ENCODE peak calls at places on chromosomes 16 and 17, in five cellular contexts. Z is stimulated activated naive CD8-positive, alpha-beta T cell treated with anti-CD3 and anti-CD28 coated beads, Interleukin-15, Interleukin-2, amounts not matched to agents 100 U/mL and 50 U/mL, for 24 hours; G is Right ventricle myocardium superior; J is thoracic aorta; T is hippocampal formation. P is an unnamed sample.

GRCh38 chr16:67186550-67186950 is 2.8 kb upstream of the MATCAP1 start:
- DNase-seq in Z (no peak), G (no peak), J (no peak), T (no peak), P (no peak)

GRCh38 chr16:67185003-67185865 is 1.5 kb upstream of the MATCAP1 start:
- DNase-seq in Z (peak), G (peak), J (peak), T (peak), P (peak)

GRCh38 chr17:11705111-11705510 is 106.8 kb downstream of the DNAH9 start:
- DNase-seq in Z (no peak), G (no peak), J (no peak), T (no peak), P (no peak)

GRCh38 chr16:87648698-87649487 is 46.6 kb downstream of the JPH3 start:
- DNase-seq in Z (no peak), G (no peak), J (no peak), T (no peak), P (no peak)

GRCh38 chr17:2237521-2237921 is 66.1 kb downstream of the SMG6 start:
- DNase-seq in Z (no peak), G (peak), J (no peak), T (no peak), P (no peak)

GRCh38 chr16:46859719-46860152 is 24.4 kb upstream of the GPT2 start:
- DNase-seq in Z (peak), G (no peak), J (no peak), T (no peak), P (no peak)

GRCh38 chr17:80761421-80761871 is 216.8 kb downstream of the RPTOR start:
- DNase-seq in Z (peak), G (no peak), J (no peak), T (no peak), P (no peak)

GRCh38 chr16:27245276-27246231 is 23.0 kb downstream of the NSMCE1 start:
- DNase-seq in Z (peak), G (peak), J (no peak), T (no peak), P (no peak)

GRCh38 chr17:32502710-32503109 is 15.9 kb downstream of the CDK5R1 start:
- DNase-seq in Z (no peak), G (no peak), J (no peak), T (no peak), P (no peak)

GRCh38 chr17:78709119-78709681 is 72.9 kb downstream of the CYTH1 start:
- DNase-seq in Z (no peak), G (no peak), J (no peak), T (no peak), P (no peak)

GRCh38 chr17:80328620-80329380 is 68.1 kb downstream of the RNF213 start:
- DNase-seq in Z (no peak), G (no peak), J (no peak), T (no peak), P (no peak)

GRCh38 chr16:86784267-86784626 is 205.9 kb downstream of the FOXL1 start:
- DNase-seq in Z (no peak), G (no peak), J (no peak), T (no peak), P (no peak)

GRCh38 chr16:3095869-3096268 is 3.2 kb downstream of the ZSCAN10 start:
- DNase-seq in Z (peak), G (no peak), J (no peak), T (no peak), P (no peak)

GRCh38 chr17:19579867-19580565 is 46.4 kb downstream of the SLC47A1 start:
- DNase-seq in Z (no peak), G (peak), J (no peak), T (no peak), P (no peak)

GRCh38 chr16:79885320-79885719 is 284.8 kb upstream of the MAF start:
- DNase-seq in Z (no peak), G (no peak), J (no peak), T (no peak), P (no peak)

GRCh38 chr17:50110591-50111349 is 15.6 kb downstream of the PDK2 start:
- DNase-seq in Z (no peak), G (peak), J (no peak), T (no peak), P (no peak)

GRCh38 chr16:3654249-3654991 is at the start of gene DNASE1:
- DNase-seq in Z (peak), G (peak), J (no peak), T (no peak), P (no peak)

GRCh38 chr16:15879255-15879804 is 9.1 kb downstream of the CEP20 start:
- DNase-seq in Z (no peak), G (no peak), J (no peak), T (no peak), P (no peak)

GRCh38 chr16:82583415-82583814 is 43.4 kb upstream of the CDH13 start:
- DNase-seq in Z (no peak), G (no peak), J (no peak), T (no peak), P (no peak)

GRCh38 chr17:71461504-71462197 is 659.2 kb upstream of the SOX9 start:
- DNase-seq in Z (no peak), G (no peak), J (no peak), T (no peak), P (no peak)

GRCh38 chr16:9128346-9129342 is 37.2 kb downstream of the HAPSTR1 start:
- DNase-seq in Z (no peak), G (no peak), J (no peak), T (no peak), P (no peak)

GRCh38 chr17:40319651-40320550 is 10.9 kb downstream of the RARA start:
- DNase-seq in Z (peak), G (no peak), J (no peak), T (no peak), P (no peak)

GRCh38 chr16:12340151-12340733 is 363.7 kb downstream of the SNX29 start:
- DNase-seq in Z (peak), G (no peak), J (no peak), T (no peak), P (no peak)

GRCh38 chr17:28737316-28737715 is 6.5 kb upstream of the TRAF4 start:
- DNase-seq in Z (no peak), G (peak), J (no peak), T (no peak), P (no peak)

GRCh38 chr17:17947966-17948365 is 24.2 kb downstream of the TOM1L2 start:
- DNase-seq in Z (no peak), G (no peak), J (no peak), T (no peak), P (no peak)

GRCh38 chr17:77331161-77331864 is 190.5 kb downstream of the SEC14L1 start:
- DNase-seq in Z (peak), G (peak), J (peak), T (peak), P (peak)

GRCh38 chr17:1762906-1763829 is 1.3 kb downstream of the SERPINF1 start:
- DNase-seq in Z (peak), G (peak), J (no peak), T (no peak), P (peak)

GRCh38 chr17:75834279-75834920 is 9.8 kb downstream of the UNC13D start:
- DNase-seq in Z (no peak), G (no peak), J (no peak), T (no peak), P (no peak)

P was measured in tibial nerve.